ENCODE peak calls at places on chromosome 18, in seven cellular contexts. M is CD8-positive, alpha-beta memory T cell; W is tibial artery; S is naive thymus-derived CD4-positive, alpha-beta T cell; U is adrenal gland; Z is foreskin keratinocyte; X is cardiac muscle cell. D is an unnamed sample.

GRCh38 chr18:55462652-55463051 is 125.3 kb downstream of the TCF4 start:
- DNase-seq in Z (no peak), M (no peak), W (no peak), U (no peak), X (no peak), S (no peak), D (no peak)

GRCh38 chr18:50281972-50282520 is 723 bp upstream of the MBD1 start:
- DNase-seq in S (peak; percentile 27), X (no peak), U (no peak), W (no peak), Z (no peak), M (no peak), D (no peak)

GRCh38 chr18:48841381-48842258 is 109.1 kb downstream of the SMAD7 start:
- DNase-seq in X (peak; percentile 89), S (no peak), M (no peak), U (peak; percentile 74), Z (no peak), W (peak; percentile 85), D (no peak)

GRCh38 chr18:56021814-56022205 is 433.8 kb upstream of the TCF4 start:
- DNase-seq in Z (no peak), X (no peak), M (no peak), W (no peak), U (no peak), S (no peak), D (no peak)

GRCh38 chr18:58241877-58242276 is 197.9 kb downstream of the NEDD4L start:
- DNase-seq in X (peak; percentile 86), M (no peak), Z (peak; percentile 69), W (no peak), S (no peak), U (no peak), D (peak; percentile 34)

GRCh38 chr18:35267161-35267651 is 22.8 kb downstream of the ZSCAN30 start:
- DNase-seq in W (peak; percentile 80), X (peak; percentile 83), U (peak; percentile 69), M (peak; percentile 64), Z (no peak), S (peak; percentile 56), D (no peak)

GRCh38 chr18:45571714-45572113 is 43.6 kb upstream of the SLC14A2 start:
- DNase-seq in U (no peak), S (no peak), Z (no peak), W (no peak), M (no peak), X (no peak), D (no peak)

GRCh38 chr18:75454022-75454795 is 26.7 kb upstream of the SMIM21 start:
- DNase-seq in W (no peak), S (no peak), X (no peak), M (no peak), Z (no peak), U (no peak), D (no peak)

GRCh38 chr18:78873916-78874505 is 105.6 kb upstream of the SALL3 start:
- DNase-seq in M (no peak), X (no peak), W (no peak), Z (peak; percentile 4), S (no peak), U (no peak), D (no peak)

GRCh38 chr18:73431620-73432019 is 563.8 kb upstream of the NETO1 start:
- DNase-seq in Z (peak; percentile 35), U (no peak), S (no peak), M (no peak), W (no peak), X (no peak), D (no peak)

GRCh38 chr18:1585881-1586488 is 681.3 kb downstream of the ADCYAP1 start:
- DNase-seq in Z (peak; percentile 28), S (no peak), W (no peak), X (peak; percentile 57), U (no peak), M (no peak), D (no peak)

GRCh38 chr18:28408528-28408927 is 231.6 kb upstream of the CDH2 start:
- DNase-seq in Z (no peak), U (no peak), S (no peak), W (no peak), X (no peak), M (no peak), D (no peak)

GRCh38 chr18:45231606-45232005 is 383.7 kb upstream of the SLC14A2 start:
- DNase-seq in S (no peak), U (no peak), W (no peak), Z (no peak), X (no peak), M (no peak), D (no peak)

GRCh38 chr18:54392621-54393023 is 34.9 kb downstream of the C18orf54 start:
- DNase-seq in Z (peak; percentile 48), S (peak; percentile 43), W (no peak), M (peak; percentile 30), X (peak; percentile 82), U (no peak), D (peak; percentile 14)

GRCh38 chr18:49362431-49362830 is 98.0 kb downstream of the DYM start:
- DNase-seq in U (no peak), Z (no peak), M (no peak), S (no peak), W (no peak), X (peak; percentile 30), D (no peak)

GRCh38 chr18:38007931-38008330 is 442.3 kb upstream of the CELF4 start:
- DNase-seq in U (no peak), W (no peak), S (no peak), Z (peak; percentile 58), M (no peak), X (no peak), D (no peak)

GRCh38 chr18:48834421-48835011 is 116.2 kb downstream of the SMAD7 start:
- DNase-seq in S (no peak), M (peak; percentile 69), X (peak; percentile 89), W (peak; percentile 91), Z (peak; percentile 93), U (peak; percentile 96), D (peak; percentile 78)

GRCh38 chr18:35456181-35456850 is 41.4 kb downstream of the INO80C start:
- DNase-seq in S (no peak), U (peak; percentile 57), W (no peak), Z (peak; percentile 90), X (peak; percentile 42), M (no peak), D (no peak)

GRCh38 chr18:61908661-61909060 is 15.9 kb upstream of the RNF152 start:
- DNase-seq in Z (peak; percentile 90), X (no peak), S (no peak), U (no peak), M (no peak), W (no peak), D (peak; percentile 44)
- H3K27ac ChIP-seq in Z (peak overlapping the region; percentile 43), X (no peak overlapping the region), S (no peak overlapping the region), U (no peak overlapping the region), M (no peak overlapping the region), W (no peak overlapping the region), D (peak overlapping the region; percentile 18)

DNA sequence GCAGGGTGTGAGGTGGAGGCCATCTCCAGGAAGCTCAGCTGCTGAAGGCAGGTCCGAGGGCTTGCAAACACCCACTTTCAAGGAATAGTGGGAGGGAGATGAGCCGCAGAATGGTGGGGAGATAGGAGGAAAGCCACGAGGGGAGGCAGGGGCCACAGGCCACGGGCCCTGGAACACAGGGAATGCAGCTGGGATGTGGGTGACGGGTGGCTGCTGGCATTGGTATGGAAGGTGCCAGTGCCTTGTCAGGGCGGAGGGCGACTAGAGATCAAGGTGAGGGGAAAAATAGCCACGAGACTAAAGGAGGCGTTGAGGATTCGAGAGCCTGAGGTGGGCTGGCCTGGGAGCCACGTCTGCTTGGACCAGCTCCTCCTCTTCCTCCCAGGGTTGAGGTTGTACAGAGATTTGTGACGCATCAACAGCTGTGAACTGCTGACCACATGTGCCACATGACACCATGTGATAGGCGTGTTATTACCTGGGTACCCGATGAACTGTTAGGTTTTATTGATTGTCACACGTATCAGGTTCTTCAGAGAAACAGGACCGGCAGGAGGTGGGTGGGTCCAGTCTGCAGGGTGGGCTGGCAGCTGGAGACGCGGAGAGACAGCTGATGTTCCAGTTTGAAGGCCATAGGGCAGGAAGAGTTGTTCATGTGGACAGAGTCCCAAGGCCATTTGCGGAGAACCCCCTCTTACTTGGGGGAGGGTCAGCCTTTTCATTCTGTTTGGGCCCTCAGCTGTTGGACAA is 9.9 kb downstream of the IMPA2 start:
- DNase-seq in W (no peak), Z (no peak), S (no peak), U (peak; percentile 7), X (no peak), M (no peak), D (no peak)
- H3K27ac ChIP-seq in W (no peak overlapping the region), Z (no peak overlapping the region), S (no peak overlapping the region), U (no peak overlapping the region), X (no peak overlapping the region), M (no peak overlapping the region), D (no peak overlapping the region)

GRCh38 chr18:8949206-8949605 is 153.3 kb upstream of the NDUFV2 start:
- DNase-seq in M (no peak), S (no peak), Z (peak; percentile 77), W (no peak), U (no peak), X (no peak), D (no peak)

GRCh38 chr18:8948471-8949149 is 153.9 kb upstream of the NDUFV2 start:
- DNase-seq in M (no peak), X (peak; percentile 74), W (no peak), U (no peak), Z (peak; percentile 98), S (no peak), D (peak; percentile 50)

GRCh38 chr18:8946046-8946838 is 156.3 kb upstream of the NDUFV2 start:
- DNase-seq in S (no peak), W (no peak), Z (peak; percentile 97), M (no peak), U (no peak), X (peak; percentile 95), D (no peak)

GRCh38 chr18:8948011-8948410 is 154.5 kb upstream of the NDUFV2 start:
- DNase-seq in W (no peak), Z (no peak), M (no peak), X (no peak), S (no peak), U (no peak), D (no peak)

GRCh38 chr18:8947576-8947975 is 154.9 kb upstream of the NDUFV2 start:
- DNase-seq in M (no peak), W (no peak), Z (no peak), U (no peak), X (peak; percentile 28), S (no peak), D (no peak)
- H3K27ac ChIP-seq in M (no peak overlapping the region), W (no peak overlapping the region), Z (peak overlapping the region; percentile 71), U (no peak overlapping the region), X (no peak overlapping the region), S (no peak overlapping the region), D (peak overlapping the region; percentile 77)

DNA sequence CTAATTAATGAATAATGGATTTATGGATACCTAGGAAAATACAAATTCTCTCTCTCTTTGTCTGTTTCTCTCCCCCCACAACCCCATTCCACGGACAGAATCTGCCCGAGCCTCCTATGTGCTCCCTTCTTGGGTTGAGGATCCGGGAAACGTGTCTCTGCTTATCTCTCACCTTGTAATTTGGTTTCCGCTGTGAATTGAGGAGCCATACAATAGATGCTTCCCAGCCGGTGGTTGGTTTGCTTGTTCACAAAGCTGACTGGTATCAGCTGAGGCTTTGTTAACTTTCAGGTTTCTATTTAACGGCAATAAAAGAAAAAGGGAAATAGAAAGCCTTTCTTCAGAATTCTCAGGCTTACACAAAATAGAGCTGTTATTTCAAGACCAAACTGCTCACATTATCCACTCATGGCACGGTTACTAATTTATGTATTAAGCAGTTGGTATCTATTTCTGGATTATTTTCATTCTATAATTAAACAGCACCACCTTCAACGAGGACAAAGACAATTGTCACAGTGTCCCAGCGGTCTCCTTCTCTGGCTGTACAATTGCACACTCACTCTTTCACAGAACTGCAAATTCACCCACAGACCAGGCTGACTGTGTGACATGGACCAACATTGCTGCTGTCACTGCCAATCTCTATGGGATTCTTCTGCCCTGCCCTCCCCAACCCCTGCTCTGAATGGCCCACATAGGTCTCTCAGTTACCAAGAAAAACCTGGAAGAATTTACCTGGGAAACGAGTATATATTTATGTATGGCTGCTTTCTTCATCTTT is 26.3 kb downstream of the LRRC30 start:
- DNase-seq in W (no peak), U (no peak), S (no peak), M (no peak), Z (no peak), X (no peak), D (no peak)
- H3K27ac ChIP-seq in W (no peak overlapping the region), U (no peak overlapping the region), S (no peak overlapping the region), M (no peak overlapping the region), Z (no peak overlapping the region), X (no peak overlapping the region), D (no peak overlapping the region)